ENCODE peak calls at places on chromosomes 4 and X, in eight cellular contexts. One of them, this sample, is unnamed. For H3K27me3 and H3K4me1, the result is how much of the 10 kb centered on the place peaks cover.

GRCh38 chrX:73765776-73766465 is 202.9 kb downstream of the CHIC1 start:
- DNase-seq in CD4-positive, alpha-beta memory T cell: no peak
- DNase-seq in esophagus squamous epithelium: no peak
- DNase-seq in CD8-positive, alpha-beta memory T cell: no peak
- DNase-seq in transverse colon: no peak
- DNase-seq in prostate gland: no peak
- DNase-seq in cardiac muscle cell: no peak
- DNase-seq in IMR-90: no peak
- DNase-seq in this sample: no peak

GRCh38 chrX:153905481-153906095 is 1.1 kb downstream of the AVPR2 start:
- DNase-seq in CD8-positive, alpha-beta memory T cell: no peak
- DNase-seq in cardiac muscle cell: no peak
- DNase-seq in prostate gland: no peak
- DNase-seq in CD4-positive, alpha-beta memory T cell: no peak
- DNase-seq in esophagus squamous epithelium: no peak
- DNase-seq in transverse colon: no peak
- DNase-seq in IMR-90: no peak
- DNase-seq in this sample: no peak

GRCh38 chrX:78321809-78322208 is 5.6 kb downstream of the CYSLTR1 start:
- DNase-seq in prostate gland: peak
- DNase-seq in esophagus squamous epithelium: no peak
- DNase-seq in CD8-positive, alpha-beta memory T cell: no peak
- DNase-seq in CD4-positive, alpha-beta memory T cell: peak
- DNase-seq in transverse colon: peak
- DNase-seq in IMR-90: no peak
- DNase-seq in cardiac muscle cell: no peak
- DNase-seq in this sample: no peak

GRCh38 chr4:184420881-184421416 is 53.4 kb downstream of the IRF2 start:
- DNase-seq in transverse colon: no peak
- DNase-seq in CD8-positive, alpha-beta memory T cell: no peak
- DNase-seq in IMR-90: no peak
- DNase-seq in prostate gland: no peak
- DNase-seq in CD4-positive, alpha-beta memory T cell: peak
- DNase-seq in esophagus squamous epithelium: no peak
- DNase-seq in cardiac muscle cell: no peak
- DNase-seq in this sample: no peak

GRCh38 chr4:186881521-186882220 is 158.0 kb upstream of the FAT1 start:
- DNase-seq in prostate gland: no peak
- DNase-seq in CD8-positive, alpha-beta memory T cell: no peak
- DNase-seq in IMR-90: peak
- DNase-seq in transverse colon: no peak
- DNase-seq in cardiac muscle cell: no peak
- DNase-seq in CD4-positive, alpha-beta memory T cell: no peak
- DNase-seq in esophagus squamous epithelium: no peak
- DNase-seq in this sample: no peak

GRCh38 chr4:68375667-68376559 is 26.0 kb upstream of the YTHDC1 start:
- DNase-seq in IMR-90: peak
- DNase-seq in transverse colon: peak
- DNase-seq in esophagus squamous epithelium: no peak
- DNase-seq in CD8-positive, alpha-beta memory T cell: peak
- DNase-seq in CD4-positive, alpha-beta memory T cell: peak
- DNase-seq in cardiac muscle cell: peak
- DNase-seq in prostate gland: peak
- DNase-seq in this sample: peak

GRCh38 chr4:17241835-17242234 is 270.1 kb downstream of the QDPR start:
- DNase-seq in IMR-90: no peak
- DNase-seq in cardiac muscle cell: no peak
- DNase-seq in transverse colon: no peak
- DNase-seq in CD8-positive, alpha-beta memory T cell: no peak
- DNase-seq in CD4-positive, alpha-beta memory T cell: no peak
- DNase-seq in prostate gland: no peak
- DNase-seq in esophagus squamous epithelium: no peak
- DNase-seq in this sample: no peak

GRCh38 chr4:152503606-152504290 is 32.1 kb downstream of the FBXW7 start:
- DNase-seq in transverse colon: no peak
- DNase-seq in IMR-90: peak
- DNase-seq in esophagus squamous epithelium: no peak
- DNase-seq in cardiac muscle cell: no peak
- DNase-seq in prostate gland: no peak
- DNase-seq in CD4-positive, alpha-beta memory T cell: no peak
- DNase-seq in CD8-positive, alpha-beta memory T cell: no peak
- DNase-seq in this sample: no peak

GRCh38 chrX:38474543-38474942 is 86.8 kb upstream of the TSPAN7 start:
- DNase-seq in prostate gland: no peak
- DNase-seq in transverse colon: no peak
- DNase-seq in esophagus squamous epithelium: no peak
- DNase-seq in IMR-90: no peak
- DNase-seq in CD8-positive, alpha-beta memory T cell: no peak
- DNase-seq in CD4-positive, alpha-beta memory T cell: no peak
- DNase-seq in cardiac muscle cell: no peak
- DNase-seq in this sample: no peak

GRCh38 chr4:39274503-39274902 is 91.7 kb downstream of the RFC1 start:
- DNase-seq in CD8-positive, alpha-beta memory T cell: no peak
- DNase-seq in IMR-90: no peak
- DNase-seq in prostate gland: no peak
- DNase-seq in esophagus squamous epithelium: no peak
- DNase-seq in CD4-positive, alpha-beta memory T cell: no peak
- DNase-seq in transverse colon: no peak
- DNase-seq in cardiac muscle cell: no peak
- DNase-seq in this sample: no peak

GRCh38 chrX:49120104-49120503 is 3.4 kb downstream of the GPKOW start:
- DNase-seq in transverse colon: no peak
- DNase-seq in esophagus squamous epithelium: no peak
- DNase-seq in CD4-positive, alpha-beta memory T cell: no peak
- DNase-seq in CD8-positive, alpha-beta memory T cell: no peak
- DNase-seq in IMR-90: no peak
- DNase-seq in cardiac muscle cell: no peak
- DNase-seq in prostate gland: no peak
- DNase-seq in this sample: no peak

GRCh38 chr4:118765399-118765798 is 70.5 kb downstream of the SEC24D start:
- DNase-seq in cardiac muscle cell: peak
- DNase-seq in prostate gland: peak
- DNase-seq in transverse colon: no peak
- DNase-seq in IMR-90: peak
- DNase-seq in CD4-positive, alpha-beta memory T cell: no peak
- DNase-seq in esophagus squamous epithelium: no peak
- DNase-seq in CD8-positive, alpha-beta memory T cell: no peak
- DNase-seq in this sample: no peak

GRCh38 chrX:42695800-42696358 is 82.1 kb downstream of the PPP1R2C start:
- DNase-seq in IMR-90: no peak
- DNase-seq in esophagus squamous epithelium: no peak
- DNase-seq in transverse colon: no peak
- DNase-seq in cardiac muscle cell: peak
- DNase-seq in CD4-positive, alpha-beta memory T cell: no peak
- DNase-seq in CD8-positive, alpha-beta memory T cell: no peak
- DNase-seq in prostate gland: no peak
- DNase-seq in this sample: peak

GRCh38 chr4:147924604-147925412 is 192.9 kb downstream of the ARHGAP10 start:
- DNase-seq in transverse colon: peak
- DNase-seq in IMR-90: peak
- DNase-seq in esophagus squamous epithelium: no peak
- DNase-seq in CD8-positive, alpha-beta memory T cell: no peak
- DNase-seq in cardiac muscle cell: peak
- DNase-seq in CD4-positive, alpha-beta memory T cell: no peak
- DNase-seq in prostate gland: peak
- DNase-seq in this sample: peak

GRCh38 chrX:6169407-6169806 is 59.3 kb downstream of the NLGN4X start:
- DNase-seq in CD4-positive, alpha-beta memory T cell: no peak
- DNase-seq in esophagus squamous epithelium: no peak
- DNase-seq in prostate gland: no peak
- DNase-seq in cardiac muscle cell: no peak
- DNase-seq in IMR-90: no peak
- DNase-seq in transverse colon: no peak
- DNase-seq in CD8-positive, alpha-beta memory T cell: no peak
- DNase-seq in this sample: no peak

GRCh38 chrX:75278991-75279390 is 5.1 kb downstream of the UPRT start:
- DNase-seq in cardiac muscle cell: no peak
- DNase-seq in CD4-positive, alpha-beta memory T cell: no peak
- DNase-seq in CD8-positive, alpha-beta memory T cell: no peak
- DNase-seq in prostate gland: no peak
- DNase-seq in transverse colon: no peak
- DNase-seq in esophagus squamous epithelium: no peak
- DNase-seq in IMR-90: no peak
- DNase-seq in this sample: no peak

GRCh38 chrX:48945517-48946348 is 11.7 kb downstream of the OTUD5 start:
- DNase-seq in transverse colon: peak
- DNase-seq in IMR-90: peak
- DNase-seq in esophagus squamous epithelium: no peak
- DNase-seq in CD4-positive, alpha-beta memory T cell: peak
- DNase-seq in prostate gland: peak
- DNase-seq in cardiac muscle cell: peak
- DNase-seq in CD8-positive, alpha-beta memory T cell: peak
- DNase-seq in this sample: peak

GRCh38 chr4:13546374-13546854 is 2.1 kb upstream of the NKX3-2 start:
- DNase-seq in IMR-90: no peak
- DNase-seq in CD8-positive, alpha-beta memory T cell: no peak
- DNase-seq in CD4-positive, alpha-beta memory T cell: no peak
- DNase-seq in prostate gland: no peak
- DNase-seq in cardiac muscle cell: no peak
- DNase-seq in esophagus squamous epithelium: no peak
- DNase-seq in transverse colon: no peak
- DNase-seq in this sample: no peak
- H3K27me3 ChIP-seq in IMR-90: half or more
- H3K27me3 ChIP-seq in CD8-positive, alpha-beta memory T cell: half or more
- H3K27me3 ChIP-seq in CD4-positive, alpha-beta memory T cell: half or more
- H3K27me3 ChIP-seq in prostate gland: under half
- H3K27me3 ChIP-seq in cardiac muscle cell: half or more
- H3K27me3 ChIP-seq in esophagus squamous epithelium: under half
- H3K27me3 ChIP-seq in transverse colon: half or more
- H3K27me3 ChIP-seq in this sample: half or more

DNA sequence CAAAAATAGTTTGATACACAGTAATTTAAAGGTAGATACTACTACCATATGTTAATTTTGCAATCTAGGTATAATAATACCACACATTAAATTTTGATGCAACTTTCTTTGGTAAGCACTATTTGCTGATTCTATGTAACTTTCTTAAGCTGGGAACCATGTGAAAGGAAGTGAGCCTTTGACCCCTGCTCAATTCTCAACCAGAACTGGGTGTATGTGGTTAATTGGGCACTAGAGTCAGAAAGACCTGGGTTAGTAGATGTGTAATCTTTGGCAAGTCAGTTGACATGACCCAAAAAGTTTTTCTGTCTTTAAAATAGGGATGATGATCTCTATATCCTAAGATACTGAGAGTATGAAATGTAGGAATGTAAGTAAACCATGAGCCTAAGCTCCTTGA is 22.4 kb downstream of the TLR2 start:
- DNase-seq in prostate gland: no peak
- DNase-seq in CD8-positive, alpha-beta memory T cell: no peak
- DNase-seq in CD4-positive, alpha-beta memory T cell: no peak
- DNase-seq in cardiac muscle cell: no peak
- DNase-seq in transverse colon: no peak
- DNase-seq in esophagus squamous epithelium: no peak
- DNase-seq in IMR-90: no peak
- DNase-seq in this sample: no peak
- H3K4me3 ChIP-seq in prostate gland: no peak
- H3K4me3 ChIP-seq in CD8-positive, alpha-beta memory T cell: no peak
- H3K4me3 ChIP-seq in CD4-positive, alpha-beta memory T cell: no peak
- H3K4me3 ChIP-seq in cardiac muscle cell: no peak
- H3K4me3 ChIP-seq in transverse colon: no peak
- H3K4me3 ChIP-seq in esophagus squamous epithelium: no peak
- H3K4me3 ChIP-seq in IMR-90: no peak
- H3K4me3 ChIP-seq in this sample: no peak

DNA sequence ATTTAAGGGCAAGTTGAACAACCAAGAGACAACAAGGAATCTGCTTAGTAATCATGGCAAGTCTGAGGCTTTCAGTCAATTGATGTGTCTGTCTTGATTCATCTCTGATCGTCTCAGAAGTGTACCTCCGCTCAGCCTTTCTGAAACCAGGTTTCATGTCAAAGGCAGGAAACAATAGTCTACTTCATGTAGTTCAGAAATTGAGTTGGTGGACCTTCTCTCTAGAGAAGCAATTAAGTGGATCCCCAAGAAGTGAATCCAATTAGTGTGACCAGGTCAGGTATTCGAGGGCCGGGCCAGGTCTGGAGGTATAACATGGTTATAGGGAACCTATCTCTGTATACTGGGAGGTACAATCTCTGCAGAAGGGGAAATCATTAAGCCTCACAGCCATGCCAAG is 31.9 kb downstream of the DAPP1 start:
- DNase-seq in CD8-positive, alpha-beta memory T cell: no peak
- DNase-seq in esophagus squamous epithelium: no peak
- DNase-seq in IMR-90: no peak
- DNase-seq in CD4-positive, alpha-beta memory T cell: no peak
- DNase-seq in cardiac muscle cell: no peak
- DNase-seq in transverse colon: no peak
- DNase-seq in prostate gland: no peak
- DNase-seq in this sample: no peak
- H3K4me1 ChIP-seq in CD8-positive, alpha-beta memory T cell: under half
- H3K4me1 ChIP-seq in esophagus squamous epithelium: under half
- H3K4me1 ChIP-seq in IMR-90: under half
- H3K4me1 ChIP-seq in CD4-positive, alpha-beta memory T cell: half or more
- H3K4me1 ChIP-seq in cardiac muscle cell: under half
- H3K4me1 ChIP-seq in transverse colon: under half
- H3K4me1 ChIP-seq in prostate gland: under half
- H3K4me1 ChIP-seq in this sample: under half

GRCh38 chr4:54101190-54102041 is 1.5 kb downstream of the GSX2 start:
- DNase-seq in IMR-90: no peak
- DNase-seq in esophagus squamous epithelium: no peak
- DNase-seq in cardiac muscle cell: no peak
- DNase-seq in prostate gland: no peak
- DNase-seq in transverse colon: no peak
- DNase-seq in CD8-positive, alpha-beta memory T cell: no peak
- DNase-seq in CD4-positive, alpha-beta memory T cell: no peak
- DNase-seq in this sample: no peak
- H3K27me3 ChIP-seq in IMR-90: half or more
- H3K27me3 ChIP-seq in esophagus squamous epithelium: under half
- H3K27me3 ChIP-seq in cardiac muscle cell: half or more
- H3K27me3 ChIP-seq in prostate gland: under half
- H3K27me3 ChIP-seq in transverse colon: half or more
- H3K27me3 ChIP-seq in CD8-positive, alpha-beta memory T cell: half or more
- H3K27me3 ChIP-seq in CD4-positive, alpha-beta memory T cell: half or more
- H3K27me3 ChIP-seq in this sample: half or more

DNA sequence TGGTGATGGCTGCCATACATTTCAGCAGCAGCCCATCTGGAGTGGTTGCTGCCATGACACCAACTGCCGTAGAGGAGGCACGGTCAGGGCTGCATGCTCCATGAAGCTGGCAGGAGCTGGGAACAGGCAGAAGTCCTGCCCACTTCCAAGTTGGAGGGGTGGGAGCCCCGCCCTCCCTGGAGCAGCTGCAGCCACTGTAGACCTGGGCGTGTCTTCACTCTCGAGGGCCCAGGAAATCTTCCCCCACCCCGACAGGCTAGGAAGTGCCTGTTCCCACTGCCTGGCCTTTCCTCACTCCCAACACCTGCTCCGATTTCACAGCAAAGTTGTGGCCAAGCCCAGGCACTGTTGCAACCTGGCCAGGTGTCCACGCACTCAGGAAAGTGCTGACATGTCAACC is 42.3 kb downstream of the NALF2 start:
- DNase-seq in cardiac muscle cell: no peak
- DNase-seq in prostate gland: no peak
- DNase-seq in CD8-positive, alpha-beta memory T cell: no peak
- DNase-seq in transverse colon: no peak
- DNase-seq in IMR-90: no peak
- DNase-seq in esophagus squamous epithelium: no peak
- DNase-seq in CD4-positive, alpha-beta memory T cell: no peak
- DNase-seq in this sample: no peak
- H3K4me3 ChIP-seq in cardiac muscle cell: no peak
- H3K4me3 ChIP-seq in prostate gland: no peak
- H3K4me3 ChIP-seq in CD8-positive, alpha-beta memory T cell: no peak
- H3K4me3 ChIP-seq in transverse colon: no peak
- H3K4me3 ChIP-seq in IMR-90: no peak
- H3K4me3 ChIP-seq in esophagus squamous epithelium: no peak
- H3K4me3 ChIP-seq in CD4-positive, alpha-beta memory T cell: no peak
- H3K4me3 ChIP-seq in this sample: no peak

This sample was measured in thyroid gland.